ENCODE peak calls at places on chromosomes 7 and 10, in seven cellular contexts. I is GM12865, C is left ventricle myocardium inferior, D is heart left ventricle, N is body of pancreas, W is upper lobe of right lung, E is HFFc6. K is an unnamed sample.

GRCh38 chr7:16563281-16564022 is 36.8 kb downstream of the LRRC72 start:
- DNase-seq in C (no peak), E (no peak), N (no peak), W (no peak), I (peak; percentile 11), D (no peak), K (no peak)

GRCh38 chr7:75772081-75773077 is at the start of gene CCL26:
- DNase-seq in C (peak; percentile 44), E (peak; percentile 91), N (peak; percentile 55), I (no peak), W (no peak), D (no peak), K (no peak)

GRCh38 chr7:17680943-17681351 is 259.3 kb downstream of the SNX13 start:
- DNase-seq in E (peak; percentile 49), N (no peak), W (no peak), C (no peak), I (peak; percentile 18), D (no peak), K (no peak)

GRCh38 chr10:59109826-59110225 is 66.6 kb upstream of the PHYHIPL start:
- DNase-seq in N (no peak), W (no peak), E (no peak), I (peak; percentile 23), C (no peak), D (no peak), K (no peak)

GRCh38 chr10:69329721-69330178 is 51.5 kb downstream of the HK1 start:
- DNase-seq in I (no peak), C (no peak), E (no peak), D (no peak), N (no peak), W (no peak), K (no peak)

GRCh38 chr10:31581741-31582323 is 262.8 kb downstream of the ZEB1 start:
- DNase-seq in C (no peak), I (peak; percentile 78), E (no peak), D (peak; percentile 28), W (no peak), N (peak; percentile 21), K (peak; percentile 79)

GRCh38 chr10:86187840-86188239 is 178.8 kb downstream of the GRID1 start:
- DNase-seq in C (no peak), E (no peak), D (no peak), I (no peak), W (peak; percentile 9), N (no peak), K (no peak)

GRCh38 chr7:152436279-152437147 is 710 bp upstream of the KMT2C start:
- DNase-seq in W (peak; percentile 96), N (peak; percentile 94), C (peak; percentile 94), I (peak; percentile 96), E (peak; percentile 91), D (peak; percentile 96), K (peak; percentile 92)

GRCh38 chr7:128167791-128168666 is 73.0 kb upstream of the LEP start:
- DNase-seq in W (no peak), N (no peak), C (no peak), E (no peak), I (no peak), D (no peak), K (no peak)

GRCh38 chr7:815284-816216 is 16.7 kb upstream of the SUN1 start:
- DNase-seq in N (peak; percentile 36), D (peak; percentile 40), W (peak; percentile 75), E (no peak), C (no peak), I (peak; percentile 43), K (peak; percentile 58)

GRCh38 chr7:35465791-35466336 is 212.0 kb upstream of the TBX20 start:
- DNase-seq in D (peak; percentile 84), W (peak; percentile 90), E (no peak), N (peak; percentile 15), C (peak; percentile 88), I (no peak), K (no peak)

GRCh38 chr7:156000601-156001396 is 188.5 kb upstream of the SHH start:
- DNase-seq in N (no peak), C (no peak), D (no peak), I (no peak), E (no peak), W (peak; percentile 40), K (no peak)

GRCh38 chr7:633381-634018 is 93.0 kb upstream of the DNAAF5 start:
- DNase-seq in D (no peak), N (no peak), W (peak; percentile 37), I (no peak), E (no peak), C (no peak), K (no peak)

GRCh38 chr10:80281292-80281691 is 8.2 kb downstream of the MAT1A start:
- DNase-seq in C (no peak), E (no peak), I (peak; percentile 26), W (no peak), N (no peak), D (no peak), K (no peak)

GRCh38 chr7:84102213-84102612 is 92.4 kb downstream of the SEMA3A start:
- DNase-seq in D (no peak), N (no peak), I (no peak), E (no peak), W (no peak), C (no peak), K (no peak)

GRCh38 chr10:14389981-14390590 is 59.4 kb upstream of the FRMD4A start:
- DNase-seq in W (no peak), C (no peak), D (no peak), E (no peak), I (peak; percentile 85), N (no peak), K (peak; percentile 51)

GRCh38 chr10:24952146-24952700 is at the start of gene PRTFDC1:
- DNase-seq in W (peak; percentile 72), I (peak; percentile 21), C (peak; percentile 56), N (peak; percentile 17), E (peak; percentile 5), D (peak; percentile 66), K (peak; percentile 74)

GRCh38 chr10:24953350-24954074 is 1.1 kb upstream of the PRTFDC1 start:
- DNase-seq in D (no peak), E (no peak), C (no peak), N (no peak), I (no peak), W (no peak), K (no peak)

GRCh38 chr10:24950439-24950838 is 2.0 kb downstream of the PRTFDC1 start:
- DNase-seq in I (no peak), D (no peak), N (no peak), W (no peak), C (no peak), E (no peak), K (no peak)

GRCh38 chr10:24951201-24952145 is 933 bp downstream of the PRTFDC1 start:
- DNase-seq in W (no peak), C (no peak), I (no peak), D (peak; percentile 32), N (peak; percentile 9), E (peak; percentile 23), K (no peak)

DNA sequence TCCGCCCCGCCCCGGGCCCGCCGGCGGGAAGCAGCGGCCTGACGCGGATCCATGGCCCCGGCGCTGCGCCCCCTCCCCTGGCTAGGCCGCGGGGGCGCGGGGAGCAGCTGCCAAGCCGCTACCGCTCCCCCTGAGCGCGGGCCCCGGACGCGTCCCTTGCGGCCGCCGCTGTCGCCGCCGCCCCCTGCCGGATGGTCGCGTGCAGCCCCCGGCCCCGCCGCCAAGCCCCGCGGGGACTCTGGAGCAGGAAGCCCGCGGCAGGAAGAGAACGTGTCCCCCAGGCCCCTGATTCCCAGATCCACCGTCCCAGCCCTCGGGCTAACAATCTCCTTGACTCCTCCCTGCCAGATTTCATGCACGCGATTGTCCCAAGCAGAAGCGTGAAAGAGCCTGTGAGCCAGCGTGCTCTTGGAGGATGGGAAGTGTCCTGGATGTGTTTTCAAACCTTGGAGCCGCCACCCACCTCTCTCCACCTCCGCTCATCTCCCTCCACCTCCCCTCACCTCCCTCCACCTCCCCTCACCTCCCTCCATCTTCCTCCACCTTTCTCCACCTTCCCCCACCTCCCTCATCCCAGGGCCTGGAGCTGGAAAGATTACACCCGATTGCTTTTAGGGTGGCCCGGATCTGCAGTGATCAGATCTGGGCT is 419 bp upstream of the PRTFDC1 start:
- DNase-seq in E (peak; percentile 52), W (peak; percentile 72), N (peak; percentile 27), I (peak; percentile 49), C (peak; percentile 42), D (peak; percentile 57), K (no peak)
- TF ChIP-seq CTCF in E (peak; percentile 61), W (peak; percentile 36), N (peak; percentile 15), I (peak; percentile 51), C (peak; percentile 61), D (peak; percentile 30), K (peak; percentile 67)

GRCh38 chr7:150382123-150382843 is 3.2 kb downstream of the ZNF775 start:
- DNase-seq in C (no peak), W (peak; percentile 47), I (no peak), E (no peak), D (no peak), N (no peak), K (no peak)
- TF ChIP-seq CTCF in C (no peak), W (no peak), I (no peak), E (no peak), D (no peak), N (no peak), K (no peak)

GRCh38 chr10:55160904-55161303 is 359.9 kb upstream of the PCDH15 start:
- DNase-seq in E (no peak), W (no peak), N (no peak), D (no peak), C (no peak), I (no peak), K (no peak)

GRCh38 chr10:55158643-55159042 is 357.6 kb upstream of the PCDH15 start:
- DNase-seq in W (no peak), N (no peak), C (no peak), I (no peak), D (no peak), E (no peak), K (no peak)

DNA sequence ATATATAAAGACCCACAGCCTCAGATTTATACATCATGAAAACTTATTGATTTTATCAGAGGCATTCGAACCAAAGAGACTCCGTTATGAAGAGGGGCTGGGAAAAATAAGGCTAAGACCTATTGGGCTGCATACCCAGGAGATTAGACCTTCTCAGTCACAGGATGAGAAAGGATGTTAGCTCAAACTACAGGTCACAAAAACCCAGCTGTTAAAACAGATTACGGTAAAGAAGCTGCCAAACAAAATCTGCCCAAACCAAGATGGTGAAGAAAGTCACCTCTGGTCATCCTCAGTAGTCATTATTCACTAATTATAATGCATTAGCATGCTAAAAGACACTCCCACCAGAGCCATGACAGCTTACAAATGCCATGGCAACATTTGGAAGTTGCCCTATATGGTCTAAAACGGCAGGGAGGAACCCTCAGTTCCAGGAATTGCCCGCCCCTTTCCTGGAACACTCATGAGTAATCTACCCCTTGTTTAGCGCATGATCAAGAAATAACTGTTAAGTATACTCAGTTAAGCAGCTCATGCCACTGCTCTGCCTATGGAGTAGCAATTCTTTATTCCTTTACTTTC is 362.4 kb upstream of the PCDH15 start:
- DNase-seq in N (no peak), D (no peak), W (no peak), I (no peak), E (no peak), C (no peak), K (no peak)
- TF ChIP-seq CTCF in N (no peak), D (no peak), W (no peak), I (no peak), E (no peak), C (no peak), K (no peak)

DNA sequence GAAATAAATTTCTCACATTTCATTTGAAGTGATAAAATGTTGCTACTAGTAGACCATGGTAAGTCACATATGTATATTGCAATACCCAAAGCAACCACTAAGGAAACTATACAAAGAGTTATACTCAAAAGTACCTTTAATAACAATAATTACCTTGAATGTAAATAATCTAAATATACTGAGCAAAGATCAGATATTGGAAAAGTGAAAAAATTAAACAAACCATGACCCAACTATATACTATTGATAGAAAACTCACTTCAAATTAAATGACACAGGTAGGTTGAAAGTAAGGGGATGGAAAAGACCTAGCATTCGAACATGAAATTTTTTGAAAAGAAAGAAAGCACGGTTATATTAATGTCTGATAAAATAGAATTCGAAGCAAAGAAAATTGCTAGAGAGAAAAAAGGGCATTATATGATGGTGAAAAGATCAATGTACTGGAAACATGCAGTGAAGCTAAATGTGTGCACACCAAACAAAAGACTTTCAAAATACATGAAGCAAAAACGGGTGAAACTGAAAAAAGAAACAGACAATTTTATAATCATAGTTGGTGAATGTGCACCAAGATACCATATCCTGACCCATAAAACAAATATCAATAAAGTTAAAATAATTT is 29.1 kb downstream of the TFPI2 start:
- DNase-seq in N (no peak), C (no peak), I (no peak), D (no peak), W (no peak), E (no peak), K (no peak)
- TF ChIP-seq CTCF in N (no peak), C (peak; percentile 31), I (peak; percentile 11), D (peak; percentile 33), W (peak; percentile 29), E (peak; percentile 75), K (no peak)